ENCODE peak calls at places on chromosomes 1 and 21, in five cellular contexts. W, L, M, Q and E are unnamed samples.

GRCh38 chr1:17877896-17878295 is 122.8 kb downstream of the ACTL8 start:
- DNase-seq in W (no peak), M (no peak), Q (no peak), L (peak), E (no peak)

GRCh38 chr1:32392358-32392757 is 1.9 kb downstream of the BSDC1 start:
- DNase-seq in L (no peak), W (no peak), M (no peak), Q (peak), E (no peak)

GRCh38 chr1:7613106-7613850 is 157.8 kb upstream of the VAMP3 start:
- DNase-seq in M (no peak), L (peak), Q (no peak), W (no peak), E (no peak)

GRCh38 chr1:33321178-33321577 is 280 bp upstream of the A3GALT2 start:
- DNase-seq in W (no peak), L (peak), Q (no peak), M (no peak), E (peak)

GRCh38 chr1:78254517-78254916 is 208.8 kb downstream of the GIPC2 start:
- DNase-seq in M (no peak), W (no peak), Q (peak), L (no peak), E (no peak)

GRCh38 chr1:6727535-6727934 is 25.9 kb upstream of the DNAJC11 start:
- DNase-seq in Q (peak), M (peak), L (peak), W (peak), E (peak)

GRCh38 chr1:187691439-187691838 is 862.7 kb downstream of the PLA2G4A start:
- DNase-seq in M (peak), Q (peak), W (peak), L (no peak), E (no peak)

GRCh38 chr1:214106375-214106774 is 118.6 kb downstream of the PROX1 start:
- DNase-seq in M (no peak), W (no peak), L (no peak), Q (peak), E (no peak)

GRCh38 chr1:231866392-231867331 is 240.1 kb downstream of the DISC1 start:
- DNase-seq in L (peak), Q (peak), M (peak), W (peak), E (peak)

GRCh38 chr1:87495147-87495546 is 166.5 kb downstream of the LMO4 start:
- DNase-seq in W (no peak), Q (no peak), L (no peak), M (peak), E (no peak)

GRCh38 chr1:185526318-185527307 is 207.6 kb upstream of the HMCN1 start:
- DNase-seq in L (no peak), Q (no peak), M (no peak), W (no peak), E (no peak)

GRCh38 chr21:22342855-22343254 is 1344.6 kb downstream of the NCAM2 start:
- DNase-seq in M (no peak), L (no peak), W (no peak), Q (no peak), E (no peak)

GRCh38 chr1:24742090-24742938 is 2.9 kb upstream of the CLIC4 start:
- DNase-seq in W (no peak), L (peak), M (no peak), Q (peak), E (peak)

GRCh38 chr1:194225781-194226180 is 1039.4 kb upstream of the B3GALT2 start:
- DNase-seq in W (no peak), Q (no peak), M (no peak), L (no peak), E (no peak)

GRCh38 chr1:161171191-161171590 is 5.0 kb downstream of the PPOX start:
- DNase-seq in L (peak), Q (no peak), W (no peak), M (no peak), E (no peak)

GRCh38 chr1:6658359-6658758 is 33.7 kb downstream of the THAP3 start:
- DNase-seq in W (no peak), Q (no peak), M (no peak), L (no peak), E (no peak)

GRCh38 chr1:33236498-33236897 is 19.8 kb upstream of the ZNF362 start:
- DNase-seq in M (no peak), W (no peak), Q (no peak), L (no peak), E (no peak)

GRCh38 chr1:22520871-22521270 is 42.4 kb upstream of the EPHA8 start:
- DNase-seq in Q (no peak), L (no peak), M (no peak), W (no peak), E (no peak)

GRCh38 chr1:64163972-64164371 is 39.5 kb upstream of the UBE2U start:
- DNase-seq in Q (peak), M (peak), W (no peak), L (no peak), E (no peak)

GRCh38 chr1:209657918-209658317 is 5.7 kb upstream of the LAMB3 start:
- DNase-seq in M (no peak), Q (no peak), W (no peak), L (no peak), E (no peak)

GRCh38 chr1:43042773-43043470 is 84.3 kb upstream of the SLC2A1 start:
- DNase-seq in L (no peak), W (no peak), M (no peak), Q (no peak), E (no peak)

GRCh38 chr1:213119794-213120193 is 68.8 kb downstream of the RPS6KC1 start:
- DNase-seq in W (no peak), M (no peak), L (no peak), Q (no peak), E (no peak)

GRCh38 chr1:117656202-117656641 is 50.4 kb downstream of the TENT5C start:
- DNase-seq in M (no peak), Q (no peak), W (no peak), L (peak), E (no peak)

GRCh38 chr1:29379438-29380073 is 143.2 kb downstream of the PTPRU start:
- DNase-seq in Q (peak), W (peak), M (peak), L (no peak), E (no peak)

GRCh38 chr1:51264470-51264869 is 28.4 kb downstream of the RNF11 start:
- DNase-seq in Q (peak), L (no peak), W (no peak), M (no peak), E (no peak)

GRCh38 chr1:52403566-52404115 is 582 bp downstream of the ORC1 start:
- DNase-seq in M (peak), Q (peak), W (peak), L (no peak), E (no peak)

GRCh38 chr1:234599617-234600417 is 10.2 kb downstream of the IRF2BP2 start:
- DNase-seq in Q (peak), W (no peak), M (peak), L (peak), E (peak)

GRCh38 chr1:153944005-153944821 is 2.3 kb downstream of the DENND4B start:
- DNase-seq in W (no peak), L (peak), Q (no peak), M (no peak), E (no peak)

GRCh38 chr1:153946622-153947246 is at the start of gene DENND4B:
- DNase-seq in L (peak), M (peak), Q (peak), W (no peak), E (peak)

GRCh38 chr1:153944822-153945117 is 1.7 kb downstream of the DENND4B start:
- DNase-seq in L (no peak), M (no peak), Q (no peak), W (no peak), E (no peak)

GRCh38 chr1:153945795-153946621 is 510 bp downstream of the DENND4B start:
- DNase-seq in W (no peak), L (peak), M (peak), Q (peak), E (peak)

DNA sequence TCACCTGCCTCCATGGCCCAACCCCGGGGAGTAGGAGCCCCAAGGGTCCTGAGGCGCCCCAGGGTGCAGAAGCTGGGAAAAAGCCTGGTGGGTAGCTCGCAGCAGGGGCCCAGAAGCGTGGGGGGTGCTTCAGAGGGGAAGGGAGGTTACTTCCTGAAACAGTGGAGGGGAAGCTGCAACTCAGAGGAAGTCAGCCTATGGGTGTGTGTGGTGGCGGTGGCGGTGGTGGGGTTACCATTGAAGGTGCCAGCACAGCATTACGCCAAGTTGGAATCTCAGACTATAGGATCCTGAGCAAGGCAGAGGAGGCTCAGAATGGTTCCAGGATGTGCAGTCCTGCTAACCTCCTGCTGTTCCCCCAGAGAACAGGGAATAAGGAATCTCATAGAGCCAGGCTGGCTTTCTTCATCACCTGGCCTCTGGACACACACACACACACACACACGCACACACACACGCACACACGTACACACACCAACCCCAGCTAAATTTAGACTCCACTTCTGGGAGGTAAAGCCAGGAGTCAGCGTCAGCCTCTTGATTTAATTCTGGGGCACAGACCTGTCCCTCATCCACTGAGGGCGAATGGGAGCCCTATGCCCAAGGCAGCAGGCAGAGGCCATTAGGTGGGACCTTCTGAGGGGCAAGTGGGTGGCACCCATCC is 1.3 kb downstream of the DENND4B start:
- DNase-seq in L (peak), M (peak), W (no peak), Q (peak), E (peak)
- TF ChIP-seq CTCF in L (no peak), M (no peak), W (no peak), Q (no peak), E (no peak)

DNA sequence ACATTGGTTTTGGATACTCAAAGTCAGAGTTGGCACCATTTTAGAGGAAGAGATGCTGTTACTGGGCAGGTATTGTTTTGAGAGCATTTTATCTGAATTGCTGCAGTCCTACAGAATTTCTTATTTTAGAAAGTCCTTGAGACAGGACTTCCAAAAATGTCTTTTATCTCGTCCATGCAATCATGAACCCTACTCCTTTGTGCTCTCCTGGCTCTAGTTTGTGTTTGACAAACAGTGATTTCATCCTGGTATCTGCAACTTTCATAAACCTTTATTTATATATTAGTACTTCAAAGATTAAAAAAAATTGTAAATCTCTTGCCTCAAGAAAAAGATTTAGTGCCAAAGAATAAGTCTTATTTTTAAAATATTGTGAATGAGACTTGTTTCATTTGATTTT is 4.6 kb upstream of the ARPC5 start:
- DNase-seq in L (no peak), Q (no peak), M (no peak), W (no peak), E (no peak)
- H3K4me3 ChIP-seq in L (no peak), Q (no peak), M (no peak), W (no peak), E (no peak)

GRCh38 chr21:41043008-41043407 is 125.0 kb upstream of the BACE2 start:
- DNase-seq in W (no peak), M (peak), Q (no peak), L (no peak), E (no peak)
- TF ChIP-seq CTCF in W (peak), M (no peak), Q (peak), L (no peak), E (no peak)

GRCh38 chr1:61122389-61122788 is 40.0 kb downstream of the NFIA start:
- DNase-seq in Q (no peak), M (no peak), W (no peak), L (no peak), E (no peak)

GRCh38 chr1:61125263-61125662 is 42.9 kb downstream of the NFIA start:
- DNase-seq in L (no peak), Q (no peak), M (no peak), W (no peak), E (no peak)

GRCh38 chr1:61124691-61125090 is 42.3 kb downstream of the NFIA start:
- DNase-seq in W (no peak), M (no peak), L (no peak), Q (no peak), E (no peak)

GRCh38 chr1:61123321-61123720 is 41.0 kb downstream of the NFIA start:
- DNase-seq in L (no peak), W (no peak), M (no peak), Q (no peak), E (no peak)

DNA sequence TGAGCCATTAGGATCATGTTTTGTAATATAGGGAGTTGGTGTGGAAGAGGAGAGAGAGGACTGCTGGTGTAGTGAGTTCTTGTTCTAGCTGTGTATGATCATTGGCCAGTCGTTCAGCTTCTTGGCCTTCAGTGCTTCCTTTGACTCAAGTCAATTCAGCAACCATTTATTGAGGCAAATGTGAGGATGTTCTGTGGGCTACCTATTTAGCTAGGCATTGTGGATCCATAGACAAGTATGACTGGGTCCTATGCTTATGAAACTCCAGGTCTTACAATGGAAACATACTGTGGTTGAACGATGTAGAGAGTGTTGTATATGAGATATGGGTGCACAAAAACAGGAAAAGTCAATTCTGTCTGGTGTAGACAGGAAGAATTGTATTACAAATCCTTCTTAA is 41.7 kb downstream of the NFIA start:
- DNase-seq in Q (no peak), W (no peak), M (no peak), L (no peak), E (no peak)
- H3K4me3 ChIP-seq in Q (no peak), W (no peak), M (no peak), L (no peak), E (no peak)

DNA sequence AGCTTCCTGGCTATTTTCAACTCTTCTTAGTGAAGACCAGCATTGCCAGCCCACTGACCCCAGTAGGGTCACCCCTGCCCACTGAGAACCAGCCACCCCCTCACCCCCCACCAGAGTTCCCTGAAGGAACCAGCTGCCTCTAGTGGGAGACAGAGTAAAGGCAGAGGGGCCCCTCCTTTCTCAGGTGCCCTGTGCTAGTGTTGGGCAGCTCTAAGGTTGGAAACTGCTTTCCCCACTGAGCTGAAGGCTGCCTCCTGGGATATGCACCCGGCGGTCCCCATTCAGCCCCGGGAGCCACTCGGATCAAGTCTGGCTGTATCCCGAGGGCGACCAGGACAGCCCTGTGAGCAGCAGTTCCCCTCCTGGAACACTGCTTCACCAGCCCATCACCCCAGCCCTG is 111.0 kb downstream of the PGBD5 start:
- DNase-seq in M (no peak), W (no peak), Q (no peak), L (no peak), E (no peak)
- TF ChIP-seq CTCF in M (no peak), W (no peak), Q (no peak), L (no peak), E (no peak)

GRCh38 chr21:26099610-26100219 is 70.9 kb downstream of the APP start:
- DNase-seq in W (no peak), Q (peak), M (no peak), L (no peak), E (no peak)
- H3K4me3 ChIP-seq in W (no peak), Q (no peak), M (no peak), L (no peak), E (no peak)

GRCh38 chr1:100134872-100135271 is 1.9 kb downstream of the TRMT13 start:
- DNase-seq in Q (peak), M (no peak), L (no peak), W (no peak), E (no peak)
- TF ChIP-seq CTCF in Q (no peak), M (no peak), L (no peak), W (no peak), E (no peak)

DNA sequence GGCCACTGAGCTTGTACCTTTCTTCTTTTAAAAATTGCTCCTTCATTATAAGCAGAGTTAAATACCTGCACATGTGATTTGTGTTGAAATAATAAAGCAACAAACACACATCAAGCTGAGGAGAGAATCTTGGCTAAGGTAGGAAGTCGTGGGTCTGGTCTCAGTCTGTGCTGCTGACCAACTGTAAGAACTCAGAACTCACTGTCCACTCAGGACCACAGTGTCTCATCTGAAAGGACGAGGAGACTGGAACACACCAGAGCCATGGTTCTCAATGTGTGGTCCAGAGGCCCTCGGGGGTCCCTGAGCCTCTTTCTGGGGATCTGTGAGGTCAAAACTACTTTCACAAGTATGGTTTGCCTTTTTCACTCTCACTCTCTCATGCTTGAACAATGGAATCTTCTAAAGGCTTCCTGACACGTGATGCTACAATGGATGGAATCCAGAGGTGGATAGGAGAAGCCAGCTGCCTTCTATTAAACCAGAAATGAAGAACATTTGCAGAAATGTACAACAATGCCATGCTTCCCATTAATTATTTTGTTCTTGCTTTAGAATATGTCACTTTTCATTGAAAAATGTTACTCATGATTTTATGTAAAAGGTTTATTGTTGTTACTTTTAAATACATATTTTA is 17.3 kb upstream of the ETS2 start:
- DNase-seq in Q (peak), L (no peak), M (no peak), W (no peak), E (no peak)
- H3K4me3 ChIP-seq in Q (no peak), L (no peak), M (no peak), W (no peak), E (peak)

GRCh38 chr1:156618853-156619581 is at the start of gene HAPLN2:
- DNase-seq in Q (no peak), W (no peak), L (no peak), M (peak), E (no peak)
- TF ChIP-seq CTCF in Q (peak), W (peak), L (no peak), M (peak), E (peak)